ENCODE peak calls at places on chromosomes 16 and 17, in five cellular contexts. R is left ventricle myocardium inferior, O is transverse colon, X is Peyer's patch, B is HAP-1. Z is an unnamed sample.

GRCh38 chr17:80069886-80070177 is 31.5 kb upstream of the GAA start:
- DNase-seq in R (no peak), O (no peak), X (no peak), B (no peak), Z (no peak)

GRCh38 chr17:80025140-80025539 is 10.5 kb downstream of the TBC1D16 start:
- DNase-seq in R (no peak), O (peak; percentile 44), X (no peak), B (no peak), Z (no peak)

GRCh38 chr17:74987909-74988711 is 678 bp downstream of the CDR2L start:
- DNase-seq in R (peak; percentile 90), O (peak; percentile 78), X (peak; percentile 46), B (peak; percentile 28), Z (no peak)

GRCh38 chr17:21174186-21174585 is 39.8 kb downstream of the TMEM11 start:
- DNase-seq in R (no peak), O (no peak), X (no peak), B (no peak), Z (no peak)

GRCh38 chr17:56290486-56291118 is 137.3 kb downstream of the ANKFN1 start:
- DNase-seq in R (no peak), O (no peak), X (no peak), B (no peak), Z (no peak)

GRCh38 chr16:53600076-53600475 is 97.1 kb upstream of the AKTIP start:
- DNase-seq in R (no peak), O (no peak), X (no peak), B (no peak), Z (no peak)

GRCh38 chr17:58641937-58642336 is 49.9 kb downstream of the TEX14 start:
- DNase-seq in R (no peak), O (no peak), X (no peak), B (no peak), Z (no peak)

GRCh38 chr16:27717726-27718125 is 167.8 kb downstream of the KATNIP start:
- DNase-seq in R (no peak), O (no peak), X (no peak), B (no peak), Z (no peak)

GRCh38 chr17:16463341-16464000 is 28.5 kb downstream of the LRRC75A start:
- DNase-seq in R (peak; percentile 63), O (peak; percentile 90), X (no peak), B (no peak), Z (no peak)

GRCh38 chr17:64160378-64160777 is 30.4 kb upstream of the ERN1 start:
- DNase-seq in R (no peak), O (no peak), X (no peak), B (no peak), Z (no peak)

GRCh38 chr16:68539704-68540370 is 746 bp downstream of the ZFP90 start:
- DNase-seq in R (no peak), O (no peak), X (no peak), B (no peak), Z (no peak)

GRCh38 chr17:12046786-12047185 is 26.1 kb downstream of the MAP2K4 start:
- DNase-seq in R (no peak), O (no peak), X (no peak), B (peak; percentile 95), Z (peak; percentile 11)

GRCh38 chr17:47891545-47892088 is 4.4 kb upstream of the SP2 start:
- DNase-seq in R (no peak), O (no peak), X (no peak), B (no peak), Z (no peak)

GRCh38 chr16:24789881-24790280 is 55.9 kb upstream of the SLC5A11 start:
- DNase-seq in R (no peak), O (no peak), X (no peak), B (no peak), Z (no peak)

GRCh38 chr17:43834106-43834505 is 1.2 kb upstream of the MPP3 start:
- DNase-seq in R (no peak), O (no peak), X (no peak), B (no peak), Z (no peak)

GRCh38 chr17:82399030-82399429 is 19.1 kb upstream of the HEXD start:
- DNase-seq in R (peak; percentile 55), O (no peak), X (no peak), B (no peak), Z (no peak)

GRCh38 chr16:9901-10665 is 43.3 kb downstream of the POLR3K start:
- DNase-seq in R (no peak), O (peak; percentile 26), X (no peak), B (no peak), Z (no peak)

GRCh38 chr17:34499576-34499975 is 79.8 kb upstream of the TMEM132E start:
- DNase-seq in R (no peak), O (no peak), X (no peak), B (no peak), Z (peak; percentile 47)

GRCh38 chr16:76856112-76856511 is 334.9 kb upstream of the MON1B start:
- DNase-seq in R (no peak), O (no peak), X (no peak), B (no peak), Z (no peak)

GRCh38 chr17:79777166-79777843 is 643 bp upstream of the CBX2 start:
- DNase-seq in R (peak; percentile 68), O (peak; percentile 52), X (no peak), B (no peak), Z (no peak)

GRCh38 chr17:56597495-56597990 is 4.0 kb downstream of the NOG start:
- DNase-seq in R (no peak), O (no peak), X (no peak), B (peak; percentile 84), Z (no peak)

GRCh38 chr16:31488630-31489564 is 6.0 kb downstream of the SLC5A2 start:
- DNase-seq in R (no peak), O (no peak), X (no peak), B (no peak), Z (no peak)

GRCh38 chr16:15996432-15997109 is 47.2 kb downstream of the ABCC1 start:
- DNase-seq in R (no peak), O (no peak), X (no peak), B (no peak), Z (no peak)

GRCh38 chr17:47265983-47266541 is 12.4 kb downstream of the ITGB3 start:
- DNase-seq in R (no peak), O (peak; percentile 32), X (no peak), B (no peak), Z (no peak)

GRCh38 chr16:181668-182021 is 1.4 kb downstream of the HBQ1 start:
- DNase-seq in R (no peak), O (no peak), X (no peak), B (no peak), Z (no peak)

GRCh38 chr16:29824589-29825144 is 4.4 kb downstream of the MVP start:
- DNase-seq in R (no peak), O (no peak), X (no peak), B (no peak), Z (no peak)

GRCh38 chr17:69314246-69315030 is 12.5 kb downstream of the ABCA5 start:
- DNase-seq in R (no peak), O (no peak), X (no peak), B (no peak), Z (no peak)

GRCh38 chr17:31907342-31907975 is 6.0 kb upstream of the UTP6 start:
- DNase-seq in R (no peak), O (peak; percentile 40), X (no peak), B (peak; percentile 20), Z (no peak)

GRCh38 chr16:48574766-48575165 is 35.2 kb downstream of the N4BP1 start:
- DNase-seq in R (no peak), O (no peak), X (no peak), B (no peak), Z (no peak)

GRCh38 chr17:32536736-32537646 is 50.2 kb downstream of the CDK5R1 start:
- DNase-seq in R (no peak), O (no peak), X (no peak), B (no peak), Z (no peak)

GRCh38 chr17:66995944-66996343 is 31.4 kb downstream of the CACNG4 start:
- DNase-seq in R (no peak), O (no peak), X (no peak), B (no peak), Z (no peak)

GRCh38 chr17:39225308-39225973 is at the start of gene STAC2:
- DNase-seq in R (no peak), O (no peak), X (no peak), B (no peak), Z (no peak)
- H3K4me3 ChIP-seq in R (peak within 1 kb of the TSS; percentile 66), O (peak within 1 kb of the TSS; percentile 49), X (peak within 1 kb of the TSS; percentile 36), B (peak within 1 kb of the TSS; percentile 50), Z (peak within 1 kb of the TSS; percentile 50)

DNA sequence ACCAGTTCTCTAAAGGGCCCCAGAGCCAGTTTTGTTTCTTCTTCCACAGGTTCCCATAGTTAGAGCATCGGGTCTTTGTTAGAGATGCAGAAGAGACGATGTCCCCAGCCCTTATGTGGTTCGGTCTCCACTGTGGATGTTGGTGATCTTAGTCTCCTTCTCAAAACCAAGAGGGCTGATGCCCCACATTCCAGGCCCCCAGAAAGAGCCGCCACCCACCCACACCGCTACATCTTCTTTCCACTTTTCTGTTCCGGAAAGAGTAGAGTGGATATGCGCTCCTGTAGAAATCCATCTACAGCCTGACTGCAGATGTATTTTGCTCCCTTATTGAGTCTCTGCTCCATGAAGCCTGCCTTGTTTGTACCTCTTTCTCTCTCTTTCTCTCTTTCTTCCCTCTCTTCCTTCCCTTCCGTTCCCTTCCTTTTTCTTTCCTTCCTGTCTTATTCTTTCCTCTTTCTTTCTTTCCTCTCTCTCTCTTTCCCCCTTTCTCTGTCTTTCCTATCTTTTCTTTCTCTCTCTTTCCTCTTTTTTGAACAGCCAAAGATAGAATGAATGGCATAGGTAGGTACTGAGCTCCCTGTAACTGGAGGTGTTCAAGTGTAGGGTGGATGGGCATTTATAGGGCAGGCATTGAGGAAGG is 224.3 kb downstream of the SEC14L1 start:
- DNase-seq in R (no peak), O (no peak), X (no peak), B (no peak), Z (no peak)
- H3K4me1 ChIP-seq in R (peaks cover 65% of the 10 kb centered on the region), O (peaks cover 37% of the 10 kb centered on the region), X (peaks cover 32% of the 10 kb centered on the region), B (no peaks in the 10 kb centered on the region), Z (peaks cover 6% of the 10 kb centered on the region)

GRCh38 chr16:20899503-20900298 is 457 bp downstream of the DCUN1D3 start:
- DNase-seq in R (peak; percentile 21), O (no peak), X (no peak), B (no peak), Z (no peak)

GRCh38 chr16:20897897-20898296 is 2.3 kb downstream of the DCUN1D3 start:
- DNase-seq in R (no peak), O (no peak), X (no peak), B (no peak), Z (no peak)

GRCh38 chr16:20897253-20897896 is 2.8 kb downstream of the DCUN1D3 start:
- DNase-seq in R (no peak), O (no peak), X (no peak), B (no peak), Z (no peak)

GRCh38 chr16:20900299-20901067 is at the start of the genes DCUN1D3 and LYRM1:
- DNase-seq in R (peak; percentile 96), O (peak; percentile 96), X (peak; percentile 87), B (peak; percentile 97), Z (peak; percentile 95)

GRCh38 chr16:20898938-20899502 is 1.1 kb downstream of the DCUN1D3 start:
- DNase-seq in R (no peak), O (no peak), X (no peak), B (no peak), Z (no peak)
- H3K4me3 ChIP-seq in R (peak overlapping the region; percentile 92), O (peak overlapping the region; percentile 84), X (peak overlapping the region; percentile 77), B (peak overlapping the region; percentile 71), Z (peak overlapping the region; percentile 89)

DNA sequence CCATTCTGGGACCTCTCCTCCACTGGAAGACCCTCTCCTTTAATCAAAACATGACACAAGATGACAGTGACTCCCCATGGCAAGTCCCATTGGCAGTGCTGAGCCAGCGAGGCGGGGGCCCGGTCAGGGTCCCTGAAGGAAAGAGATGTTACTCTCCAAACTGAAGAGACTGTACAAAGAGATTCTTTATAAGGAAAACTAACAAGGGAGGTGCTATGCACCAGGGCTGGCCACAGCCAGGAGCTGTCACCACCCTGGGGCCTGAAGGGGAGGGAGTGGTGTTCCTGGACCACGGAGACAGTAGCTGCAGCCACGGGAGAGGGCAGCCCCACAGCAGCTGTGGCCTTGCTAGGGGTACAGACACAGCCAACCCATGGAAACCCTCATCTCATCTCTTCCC is 123.1 kb downstream of the XYLT1 start:
- DNase-seq in R (peak; percentile 53), O (no peak), X (no peak), B (no peak), Z (no peak)
- H3K4me1 ChIP-seq in R (peaks cover 54% of the 10 kb centered on the region), O (peaks cover 61% of the 10 kb centered on the region), X (peaks cover 35% of the 10 kb centered on the region), B (no peaks in the 10 kb centered on the region), Z (no peaks in the 10 kb centered on the region)

Z was measured in iPS DF 6.9.